ENCODE peak calls at places on chromosomes 3 and 15, in seven cellular contexts. R is A549, P is K562, M is HepG2, T is GM12878, H is HCT116, C is SK-N-SH. S is an unnamed sample. For H3K9me3, the result is how much of the 10 kb centered on the place peaks cover.

GRCh38 chr15:100373942-100374341 is 32.2 kb upstream of the ADAMTS17 start:
- DNase-seq in R (no peak), P (no peak), M (no peak), T (no peak), H (no peak), C (no peak), S (no peak)

GRCh38 chr15:38589502-38589901 is 24.9 kb upstream of the RASGRP1 start:
- DNase-seq in R (peak), P (peak), M (no peak), T (no peak), H (no peak), C (no peak), S (no peak)

GRCh38 chr15:99430881-99431401 is 134.8 kb upstream of the MEF2A start:
- DNase-seq in R (no peak), P (no peak), M (no peak), T (no peak), H (no peak), C (no peak), S (no peak)

GRCh38 chr3:43093974-43094373 is 11.9 kb downstream of the POMGNT2 start:
- DNase-seq in R (no peak), P (no peak), M (no peak), T (no peak), H (no peak), C (no peak), S (no peak)

GRCh38 chr3:153752405-153753027 is 368.7 kb upstream of the ARHGEF26 start:
- DNase-seq in R (no peak), P (no peak), M (no peak), T (no peak), H (no peak), C (no peak), S (no peak)

GRCh38 chr3:189629803-189630455 is 1.3 kb upstream of the TP63 start:
- DNase-seq in R (peak), P (no peak), M (no peak), T (no peak), H (no peak), C (no peak), S (no peak)

GRCh38 chr3:156764761-156765160 is 61.4 kb upstream of the LEKR1 start:
- DNase-seq in R (no peak), P (no peak), M (no peak), T (no peak), H (no peak), C (no peak), S (no peak)

GRCh38 chr3:100260081-100260684 is 609 bp upstream of the TBC1D23 start:
- DNase-seq in R (no peak), P (peak), M (peak), T (no peak), H (no peak), C (no peak), S (no peak)

GRCh38 chr15:96428742-96429141 is 98.2 kb downstream of the NR2F2 start:
- DNase-seq in R (peak), P (no peak), M (no peak), T (no peak), H (no peak), C (no peak), S (peak)

GRCh38 chr3:182902236-182902635 is 78.1 kb downstream of the DCUN1D1 start:
- DNase-seq in R (no peak), P (no peak), M (no peak), T (no peak), H (no peak), C (no peak), S (no peak)

GRCh38 chr3:62149962-62150361 is 223.4 kb downstream of the FEZF2 start:
- DNase-seq in R (no peak), P (no peak), M (no peak), T (no peak), H (no peak), C (no peak), S (no peak)

GRCh38 chr3:18968120-18968519 is 180.2 kb upstream of the KCNH8 start:
- DNase-seq in R (no peak), P (no peak), M (no peak), T (no peak), H (no peak), C (no peak), S (no peak)

GRCh38 chr3:56790016-56790950 is 11.5 kb downstream of the ARHGEF3 start:
- DNase-seq in R (no peak), P (no peak), M (no peak), T (no peak), H (no peak), C (no peak), S (no peak)

GRCh38 chr3:106160396-106160795 is 291.6 kb upstream of the CBLB start:
- DNase-seq in R (no peak), P (no peak), M (no peak), T (no peak), H (no peak), C (no peak), S (no peak)

GRCh38 chr3:100106094-100106493 is 8.2 kb downstream of the FILIP1L start:
- DNase-seq in R (no peak), P (no peak), M (no peak), T (no peak), H (no peak), C (no peak), S (no peak)

GRCh38 chr3:19945405-19946290 is 1.2 kb upstream of the RAB5A start:
- DNase-seq in R (peak), P (peak), M (no peak), T (no peak), H (no peak), C (no peak), S (no peak)

GRCh38 chr3:25462495-25462894 is 34.4 kb downstream of the RARB start:
- DNase-seq in R (no peak), P (no peak), M (no peak), T (no peak), H (no peak), C (no peak), S (no peak)

GRCh38 chr3:149280950-149281349 is 52.5 kb downstream of the TM4SF18 start:
- DNase-seq in R (no peak), P (no peak), M (no peak), T (no peak), H (no peak), C (no peak), S (no peak)

GRCh38 chr3:120446891-120447668 is 3.7 kb downstream of the FSTL1 start:
- DNase-seq in R (no peak), P (no peak), M (no peak), T (no peak), H (no peak), C (no peak), S (no peak)

GRCh38 chr15:31372635-31373091 is 46.0 kb downstream of the KLF13 start:
- DNase-seq in R (peak), P (no peak), M (no peak), T (no peak), H (no peak), C (peak), S (no peak)

GRCh38 chr15:63726491-63726890 is 107.3 kb downstream of the HERC1 start:
- DNase-seq in R (no peak), P (no peak), M (no peak), T (no peak), H (no peak), C (no peak), S (no peak)

GRCh38 chr3:138511990-138512389 is 77.6 kb downstream of the ESYT3 start:
- DNase-seq in R (no peak), P (no peak), M (no peak), T (no peak), H (no peak), C (no peak), S (no peak)
- TF ChIP-seq REST in R (no peak), P (no peak), M (no peak), T (no peak), H (no peak), C (no peak), S (no peak)

DNA sequence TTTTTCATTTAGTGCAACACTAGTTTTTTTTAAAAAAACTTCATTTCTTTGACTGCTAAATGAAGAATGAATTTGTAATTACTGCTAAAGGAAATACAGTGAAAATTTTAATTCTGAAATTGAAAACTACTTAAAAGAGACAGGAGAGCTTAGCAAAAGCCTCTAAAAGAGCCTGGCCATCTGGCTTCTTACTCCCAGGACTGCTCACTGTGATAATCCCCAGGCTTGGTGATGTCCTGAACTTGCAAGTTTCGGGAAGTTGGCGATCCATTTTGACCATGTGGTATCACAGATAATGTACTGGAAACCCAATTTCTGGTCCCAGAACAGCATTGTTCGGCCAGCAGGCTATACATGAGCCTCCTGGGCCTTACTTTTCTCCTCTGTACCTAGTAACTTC is 292.1 kb downstream of the FGF12 start:
- DNase-seq in R (no peak), P (no peak), M (no peak), T (no peak), H (no peak), C (no peak), S (no peak)
- H3K9me3 ChIP-seq in R (under half), P (under half), M (under half), T (under half), H (under half), C (under half), S (under half)

GRCh38 chr3:142029052-142029642 is 120.2 kb downstream of the TFDP2 start:
- DNase-seq in R (no peak), P (peak), M (no peak), T (peak), H (no peak), C (peak), S (no peak)

GRCh38 chr3:142031575-142031974 is 117.8 kb downstream of the TFDP2 start:
- DNase-seq in R (no peak), P (no peak), M (no peak), T (no peak), H (no peak), C (no peak), S (no peak)

GRCh38 chr3:142027713-142028112 is 121.6 kb downstream of the TFDP2 start:
- DNase-seq in R (peak), P (peak), M (no peak), T (no peak), H (no peak), C (peak), S (no peak)

GRCh38 chr3:142028174-142028833 is 121.0 kb downstream of the TFDP2 start:
- DNase-seq in R (peak), P (peak), M (no peak), T (peak), H (peak), C (peak), S (peak)

DNA sequence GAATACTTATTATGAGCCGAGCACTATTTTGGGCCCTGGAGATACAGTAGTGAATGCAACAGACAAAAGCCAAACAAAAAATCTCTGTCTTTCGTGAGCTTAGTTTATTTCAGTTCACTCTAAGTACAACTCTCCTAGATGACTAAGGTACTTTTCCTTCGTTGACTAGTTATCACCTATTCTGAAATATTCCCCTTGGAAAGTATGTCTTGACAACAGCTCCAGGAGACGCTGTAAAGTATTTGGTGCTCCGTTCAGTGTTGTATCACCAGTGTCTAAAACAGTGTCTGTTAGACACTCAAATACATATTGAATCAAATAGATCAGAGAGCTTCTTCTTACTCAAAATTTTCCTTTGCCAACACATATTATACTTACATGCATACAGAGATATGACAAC is 119.6 kb downstream of the TFDP2 start:
- DNase-seq in R (no peak), P (no peak), M (no peak), T (no peak), H (no peak), C (no peak), S (no peak)
- H3K27ac ChIP-seq in R (no peak), P (peak), M (no peak), T (no peak), H (no peak), C (no peak), S (peak)

DNA sequence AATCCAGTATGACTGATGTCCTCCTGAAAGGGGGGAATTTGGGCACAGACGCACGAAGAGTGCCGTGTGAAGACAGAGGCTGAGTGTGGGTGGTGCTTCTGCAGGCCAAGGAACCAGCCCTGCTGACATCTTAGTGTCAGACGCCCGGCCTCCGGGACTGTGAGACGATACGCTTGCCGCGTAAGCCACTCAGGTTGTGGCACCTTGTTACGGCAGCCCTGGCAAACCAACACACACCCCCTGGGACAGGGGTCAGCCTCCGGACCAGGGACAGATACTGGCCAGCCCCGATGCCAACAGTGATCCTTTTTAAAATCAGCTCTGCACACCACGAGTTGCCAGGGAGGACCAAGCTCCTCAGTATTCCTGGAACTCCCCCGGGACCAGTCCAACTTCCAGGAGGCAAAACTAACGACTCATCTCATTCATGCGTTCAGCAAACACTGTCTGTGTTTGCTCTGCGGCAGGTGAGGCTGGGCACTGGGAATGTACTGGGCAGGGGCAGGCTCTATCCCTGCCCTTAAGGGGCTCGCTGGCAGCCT is 21.2 kb upstream of the PIGZ start:
- DNase-seq in R (no peak), P (no peak), M (peak), T (no peak), H (no peak), C (no peak), S (no peak)
- TF ChIP-seq REST in R (no peak), P (no peak), M (no peak), T (no peak), H (no peak), C (no peak), S (no peak)

GRCh38 chr15:25182098-25182478 is 227.3 kb downstream of the SNRPN start:
- DNase-seq in R (no peak), P (no peak), M (no peak), T (no peak), H (no peak), C (no peak), S (no peak)
- H3K9me3 ChIP-seq in R (under half), P (under half), M (half or more), T (under half), H (under half), C (under half), S (under half)

GRCh38 chr3:114619771-114620170 is 325.9 kb downstream of the TIGIT start:
- DNase-seq in R (no peak), P (no peak), M (no peak), T (no peak), H (no peak), C (no peak), S (no peak)

GRCh38 chr3:114624676-114625181 is 330.9 kb downstream of the TIGIT start:
- DNase-seq in R (peak), P (peak), M (peak), T (no peak), H (peak), C (peak), S (peak)

GRCh38 chr3:114623420-114624046 is 329.7 kb downstream of the TIGIT start:
- DNase-seq in R (peak), P (no peak), M (peak), T (no peak), H (no peak), C (no peak), S (no peak)

GRCh38 chr3:114624047-114624445 is 330.2 kb downstream of the TIGIT start:
- DNase-seq in R (peak), P (no peak), M (peak), T (no peak), H (no peak), C (no peak), S (no peak)

GRCh38 chr3:114622001-114622400 is 328.2 kb downstream of the TIGIT start:
- DNase-seq in R (no peak), P (no peak), M (no peak), T (no peak), H (no peak), C (no peak), S (no peak)
- H3K27ac ChIP-seq in R (no peak), P (no peak), M (no peak), T (no peak), H (no peak), C (no peak), S (no peak)

GRCh38 chr3:179181021-179181472 is 32.9 kb downstream of the PIK3CA start:
- DNase-seq in R (no peak), P (no peak), M (no peak), T (no peak), H (no peak), C (no peak), S (no peak)
- TF ChIP-seq REST in R (no peak), P (no peak), M (no peak), T (no peak), H (no peak), C (no peak), S (no peak)

GRCh38 chr3:44568561-44568960 is 13.6 kb downstream of the ZKSCAN7 start:
- DNase-seq in R (no peak), P (no peak), M (no peak), T (no peak), H (no peak), C (no peak), S (no peak)
- H3K9me3 ChIP-seq in R (under half), P (under half), M (under half), T (under half), H (under half), C (under half), S (under half)

GRCh38 chr3:172520332-172520831 is 2.8 kb downstream of the TNFSF10 start:
- DNase-seq in R (no peak), P (no peak), M (no peak), T (peak), H (no peak), C (no peak), S (no peak)
- H3K27ac ChIP-seq in R (no peak), P (no peak), M (no peak), T (peak), H (no peak), C (no peak), S (no peak)